ENCODE peak calls at places on chromosomes 3 and 15, in five cellular contexts. U, X, F, S and E are unnamed samples.

GRCh38 chr15:69825941-69826817 is 271.5 kb downstream of the TLE3 start:
- DNase-seq in U (no peak), X (no peak), F (no peak), S (no peak), E (no peak)

GRCh38 chr3:146750196-146750595 is 145.1 kb upstream of the PLSCR5 start:
- DNase-seq in U (no peak), X (peak; percentile 29), F (no peak), S (no peak), E (no peak)

GRCh38 chr3:49927798-49928197 is 1.8 kb downstream of the MON1A start:
- DNase-seq in U (no peak), X (no peak), F (no peak), S (no peak), E (no peak)

GRCh38 chr3:121895121-121895520 is 920 bp downstream of the SLC15A2 start:
- DNase-seq in U (no peak), X (no peak), F (no peak), S (no peak), E (no peak)

GRCh38 chr3:126293370-126294082 is 63.7 kb downstream of the KLF15 start:
- DNase-seq in U (no peak), X (peak; percentile 68), F (no peak), S (no peak), E (no peak)

GRCh38 chr3:141530133-141530768 is 43.4 kb downstream of the RASA2 start:
- DNase-seq in U (peak; percentile 22), X (peak; percentile 79), F (peak; percentile 41), S (no peak), E (no peak)

GRCh38 chr15:31977812-31978662 is 52.3 kb upstream of the CHRNA7 start:
- DNase-seq in U (peak; percentile 28), X (peak; percentile 44), F (peak; percentile 81), S (peak; percentile 86), E (peak; percentile 38)

GRCh38 chr15:70826634-70827033 is 27.3 kb downstream of the LARP6 start:
- DNase-seq in U (no peak), X (peak; percentile 77), F (peak; percentile 72), S (no peak), E (peak; percentile 81)

GRCh38 chr15:45612790-45613415 is 21.9 kb upstream of the SQOR start:
- DNase-seq in U (no peak), X (peak; percentile 29), F (no peak), S (no peak), E (no peak)

GRCh38 chr3:124125320-124125719 is 133.4 kb upstream of the ROPN1 start:
- DNase-seq in U (no peak), X (no peak), F (no peak), S (no peak), E (no peak)

GRCh38 chr3:171965088-171965712 is 74.2 kb upstream of the FNDC3B start:
- DNase-seq in U (no peak), X (no peak), F (no peak), S (no peak), E (no peak)

GRCh38 chr3:158167737-158168469 is 58.0 kb downstream of the RSRC1 start:
- DNase-seq in U (no peak), X (peak; percentile 97), F (peak; percentile 91), S (no peak), E (peak; percentile 53)

GRCh38 chr3:160291909-160292299 is 66.7 kb downstream of the C3orf80 start:
- DNase-seq in U (no peak), X (no peak), F (no peak), S (no peak), E (no peak)

GRCh38 chr15:50964075-50964474 is 55.6 kb downstream of the AP4E1 start:
- DNase-seq in U (no peak), X (no peak), F (no peak), S (no peak), E (no peak)

GRCh38 chr3:178083906-178084823 is 452.1 kb upstream of the KCNMB2 start:
- DNase-seq in U (no peak), X (peak; percentile 53), F (no peak), S (peak; percentile 10), E (peak; percentile 75)

GRCh38 chr15:80581976-80582375 is 113.1 kb upstream of the ABHD17C start:
- DNase-seq in U (no peak), X (no peak), F (no peak), S (no peak), E (no peak)

GRCh38 chr3:41854956-41855355 is 106.9 kb downstream of the ULK4 start:
- DNase-seq in U (no peak), X (no peak), F (no peak), S (no peak), E (no peak)

GRCh38 chr15:57892181-57892580 is 173.3 kb downstream of the ALDH1A2 start:
- DNase-seq in U (no peak), X (peak; percentile 19), F (no peak), S (no peak), E (no peak)

GRCh38 chr3:3800685-3801509 is 1.7 kb downstream of the LRRN1 start:
- DNase-seq in U (no peak), X (no peak), F (no peak), S (peak; percentile 33), E (no peak)

GRCh38 chr3:41688595-41689380 is 273.1 kb downstream of the ULK4 start:
- DNase-seq in U (no peak), X (peak; percentile 79), F (peak; percentile 15), S (no peak), E (no peak)

GRCh38 chr3:138950006-138950644 is 3.1 kb downstream of the FOXL2NB start:
- DNase-seq in U (no peak), X (peak; percentile 59), F (peak; percentile 52), S (peak; percentile 55), E (no peak)

GRCh38 chr3:141289228-141289772 is 57.7 kb downstream of the PXYLP1 start:
- DNase-seq in U (no peak), X (no peak), F (no peak), S (no peak), E (no peak)

GRCh38 chr15:41550066-41550805 is 6.2 kb upstream of the RPAP1 start:
- DNase-seq in U (no peak), X (no peak), F (no peak), S (no peak), E (no peak)

GRCh38 chr3:192130534-192131132 is 596.7 kb downstream of the FGF12 start:
- DNase-seq in U (no peak), X (peak; percentile 54), F (peak; percentile 61), S (peak; percentile 57), E (peak; percentile 25)

GRCh38 chr3:133799794-133800585 is 5.6 kb upstream of the SRPRB start:
- DNase-seq in U (no peak), X (peak; percentile 30), F (no peak), S (no peak), E (no peak)

GRCh38 chr3:97835761-97836160 is 13.9 kb downstream of the CRYBG3 start:
- DNase-seq in U (no peak), X (no peak), F (peak; percentile 43), S (no peak), E (no peak)

GRCh38 chr3:177231237-177231636 is 34.0 kb upstream of the TBL1XR1 start:
- DNase-seq in U (no peak), X (no peak), F (no peak), S (no peak), E (no peak)

GRCh38 chr3:31377045-31377642 is 155.6 kb upstream of the STT3B start:
- DNase-seq in U (no peak), X (peak; percentile 21), F (peak; percentile 61), S (no peak), E (no peak)

GRCh38 chr3:20575153-20575552 is 389.1 kb upstream of the SGO1 start:
- DNase-seq in U (no peak), X (peak; percentile 67), F (no peak), S (no peak), E (no peak)

GRCh38 chr15:44550256-44550655 is 13.3 kb downstream of the EIF3J start:
- DNase-seq in U (no peak), X (peak; percentile 58), F (no peak), S (no peak), E (no peak)

GRCh38 chr15:44034334-44034733 is 160.7 kb downstream of the FRMD5 start:
- DNase-seq in U (no peak), X (peak; percentile 18), F (no peak), S (no peak), E (no peak)

GRCh38 chr3:120177907-120178306 is 83.7 kb upstream of the GSK3B start:
- DNase-seq in U (no peak), X (peak; percentile 18), F (peak; percentile 71), S (no peak), E (peak; percentile 67)

GRCh38 chr3:132916096-132916495 is 122.1 kb upstream of the TMEM108 start:
- DNase-seq in U (no peak), X (peak; percentile 75), F (no peak), S (no peak), E (no peak)

GRCh38 chr3:126753191-126754160 is 49.4 kb downstream of the CHCHD6 start:
- DNase-seq in U (no peak), X (no peak), F (peak; percentile 56), S (no peak), E (no peak)

GRCh38 chr3:46946856-46947544 is 29.5 kb downstream of the CCDC12 start:
- DNase-seq in U (peak; percentile 66), X (no peak), F (peak; percentile 77), S (no peak), E (no peak)

GRCh38 chr3:67610458-67610857 is 44.0 kb downstream of the SUCLG2 start:
- DNase-seq in U (no peak), X (peak; percentile 29), F (peak; percentile 41), S (no peak), E (no peak)

GRCh38 chr15:58260911-58261267 is 122.7 kb downstream of the AQP9 start:
- DNase-seq in U (no peak), X (peak; percentile 11), F (peak; percentile 29), S (no peak), E (no peak)

GRCh38 chr15:28901587-28901980 is 15.8 kb downstream of the APBA2 start:
- DNase-seq in U (no peak), X (no peak), F (no peak), S (no peak), E (no peak)

GRCh38 chr3:120324185-120324584 is 25.0 kb downstream of the LRRC58 start:
- DNase-seq in U (no peak), X (no peak), F (no peak), S (no peak), E (no peak)